ENCODE peak calls at places on chromosomes 12 and 14, in eight cellular contexts. D is mesenchymal stem cell; L is stimulated activated CD4-positive, alpha-beta T cell treated with anti-CD3 and anti-CD28 coated beads, Interleukin-15, amount 100 ng/mL, for 24 hours; A is hippocampal formation; J is activated CD4-positive, alpha-beta T cell treated with anti-CD3 and anti-CD28 coated beads, Interleukin-2, amount 50 U/mL, for 1 hour; I is SW 1271; K is hypothalamus; Q is stimulated activated CD8-positive, alpha-beta memory T cell treated with anti-CD3 and anti-CD28 coated beads, Interleukin-12 subunit alpha, Interleukin-12 subunit beta, amount 100 ng/mL, for 4 hours. Y is an unnamed sample.

GRCh38 chr14:74309125-74309654 is 6.5 kb upstream of the ABCD4 start:
- DNase-seq in A (no peak), I (no peak), Q (no peak), J (no peak), L (no peak), D (no peak), K (no peak), Y (no peak)

GRCh38 chr12:32390572-32391219 is 8.7 kb upstream of the FGD4 start:
- DNase-seq in K (no peak), Q (no peak), L (peak; percentile 49), J (no peak), D (no peak), I (no peak), A (no peak), Y (peak; percentile 41)

GRCh38 chr12:10331642-10332239 is 24.1 kb downstream of the KLRD1 start:
- DNase-seq in L (no peak), K (no peak), Q (no peak), J (no peak), A (no peak), D (peak; percentile 72), I (peak; percentile 81), Y (peak; percentile 71)

GRCh38 chr14:103436533-103436932 is 51.3 kb downstream of the MARK3 start:
- DNase-seq in A (no peak), L (no peak), I (no peak), K (no peak), D (peak; percentile 77), Q (no peak), J (no peak), Y (no peak)

GRCh38 chr12:93783827-93784226 is 106.7 kb downstream of the CRADD start:
- DNase-seq in Q (no peak), D (peak; percentile 27), L (peak; percentile 65), J (peak; percentile 49), K (no peak), A (no peak), I (no peak), Y (peak; percentile 37)

GRCh38 chr14:61470261-61470953 is 149.0 kb downstream of the PRKCH start:
- DNase-seq in I (peak; percentile 11), D (peak; percentile 81), L (no peak), Q (no peak), A (no peak), J (no peak), K (no peak), Y (peak; percentile 86)

GRCh38 chr12:53235742-53236442 is 3.9 kb upstream of the RARG start:
- DNase-seq in J (no peak), K (no peak), L (peak; percentile 56), A (no peak), D (no peak), I (no peak), Q (no peak), Y (no peak)

GRCh38 chr12:41052441-41052840 is 135.7 kb upstream of the PDZRN4 start:
- DNase-seq in D (no peak), A (no peak), J (no peak), I (no peak), Q (no peak), L (no peak), K (no peak), Y (no peak)

GRCh38 chr14:93120952-93121834 is 5.5 kb upstream of the ITPK1 start:
- DNase-seq in J (no peak), K (no peak), I (no peak), D (no peak), Q (no peak), A (no peak), L (no peak), Y (no peak)

GRCh38 chr14:104725772-104726548 is 1.9 kb downstream of the ADSS1 start:
- DNase-seq in I (no peak), L (no peak), A (no peak), D (no peak), Q (no peak), J (no peak), K (no peak), Y (no peak)

GRCh38 chr14:105439710-105440553 is 20.3 kb downstream of the MTA1 start:
- DNase-seq in L (no peak), A (no peak), D (no peak), I (no peak), Q (no peak), K (no peak), J (no peak), Y (peak; percentile 76)

GRCh38 chr14:100147181-100147631 is 12.2 kb downstream of the DEGS2 start:
- DNase-seq in D (no peak), I (no peak), L (peak; percentile 73), K (no peak), J (peak; percentile 60), Q (peak; percentile 39), A (no peak), Y (no peak)